ENCODE peak calls at places on chromosome 1, in nine cellular contexts. One of them, this sample, is unnamed.

GRCh38 chr1:205493241-205494085 is 11.0 kb upstream of the CDK18 start:
- DNase-seq in NT2/D1: no peak
- DNase-seq in GM12865: no peak
- DNase-seq in tibial artery: peak
- DNase-seq in NCI-H345: peak
- DNase-seq in lung microvascular endothelial cell: peak
- DNase-seq in effector memory CD4-positive, alpha-beta T cell: no peak
- DNase-seq in NCI-H2029: no peak
- DNase-seq in ACHN: peak
- DNase-seq in this sample: peak

GRCh38 chr1:6989506-6990159 is 204.4 kb downstream of the CAMTA1 start:
- DNase-seq in lung microvascular endothelial cell: no peak
- DNase-seq in ACHN: no peak
- DNase-seq in tibial artery: no peak
- DNase-seq in NCI-H2029: no peak
- DNase-seq in NCI-H345: no peak
- DNase-seq in NT2/D1: peak
- DNase-seq in effector memory CD4-positive, alpha-beta T cell: no peak
- DNase-seq in GM12865: no peak
- DNase-seq in this sample: no peak

GRCh38 chr1:33165209-33165608 is 16.6 kb downstream of the TRIM62 start:
- DNase-seq in effector memory CD4-positive, alpha-beta T cell: no peak
- DNase-seq in NCI-H345: no peak
- DNase-seq in NT2/D1: no peak
- DNase-seq in ACHN: no peak
- DNase-seq in lung microvascular endothelial cell: no peak
- DNase-seq in tibial artery: no peak
- DNase-seq in GM12865: no peak
- DNase-seq in NCI-H2029: no peak
- DNase-seq in this sample: no peak

GRCh38 chr1:178486100-178487069 is 10.4 kb downstream of the CLEC20A start:
- DNase-seq in ACHN: no peak
- DNase-seq in NT2/D1: no peak
- DNase-seq in NCI-H2029: no peak
- DNase-seq in tibial artery: no peak
- DNase-seq in GM12865: no peak
- DNase-seq in effector memory CD4-positive, alpha-beta T cell: no peak
- DNase-seq in lung microvascular endothelial cell: no peak
- DNase-seq in NCI-H345: no peak
- DNase-seq in this sample: no peak

GRCh38 chr1:186715887-186716809 is 35.9 kb upstream of the PTGS2 start:
- DNase-seq in NCI-H345: no peak
- DNase-seq in effector memory CD4-positive, alpha-beta T cell: no peak
- DNase-seq in NCI-H2029: no peak
- DNase-seq in GM12865: no peak
- DNase-seq in NT2/D1: no peak
- DNase-seq in tibial artery: no peak
- DNase-seq in lung microvascular endothelial cell: no peak
- DNase-seq in ACHN: no peak
- DNase-seq in this sample: no peak

GRCh38 chr1:59316497-59317128 is 19.7 kb downstream of the FGGY start:
- DNase-seq in NCI-H2029: no peak
- DNase-seq in ACHN: no peak
- DNase-seq in GM12865: no peak
- DNase-seq in tibial artery: no peak
- DNase-seq in NT2/D1: no peak
- DNase-seq in NCI-H345: no peak
- DNase-seq in lung microvascular endothelial cell: peak
- DNase-seq in effector memory CD4-positive, alpha-beta T cell: no peak
- DNase-seq in this sample: no peak

GRCh38 chr1:225460737-225461532 is 33.1 kb upstream of the LBR start:
- DNase-seq in ACHN: peak
- DNase-seq in effector memory CD4-positive, alpha-beta T cell: peak
- DNase-seq in NT2/D1: no peak
- DNase-seq in tibial artery: peak
- DNase-seq in lung microvascular endothelial cell: peak
- DNase-seq in GM12865: no peak
- DNase-seq in NCI-H345: no peak
- DNase-seq in NCI-H2029: no peak
- DNase-seq in this sample: no peak

GRCh38 chr1:24903011-24903461 is 27.0 kb downstream of the RUNX3 start:
- DNase-seq in NT2/D1: no peak
- DNase-seq in GM12865: peak
- DNase-seq in effector memory CD4-positive, alpha-beta T cell: no peak
- DNase-seq in lung microvascular endothelial cell: no peak
- DNase-seq in tibial artery: peak
- DNase-seq in ACHN: no peak
- DNase-seq in NCI-H2029: no peak
- DNase-seq in NCI-H345: no peak
- DNase-seq in this sample: no peak

GRCh38 chr1:3611170-3612019 is at the start of gene MEGF6:
- DNase-seq in NCI-H345: peak
- DNase-seq in tibial artery: no peak
- DNase-seq in NT2/D1: peak
- DNase-seq in effector memory CD4-positive, alpha-beta T cell: peak
- DNase-seq in NCI-H2029: no peak
- DNase-seq in lung microvascular endothelial cell: peak
- DNase-seq in GM12865: peak
- DNase-seq in ACHN: peak
- DNase-seq in this sample: peak

GRCh38 chr1:171743014-171743870 is 1.4 kb upstream of the VAMP4 start:
- DNase-seq in NCI-H2029: no peak
- DNase-seq in NT2/D1: no peak
- DNase-seq in ACHN: peak
- DNase-seq in GM12865: no peak
- DNase-seq in tibial artery: no peak
- DNase-seq in lung microvascular endothelial cell: peak
- DNase-seq in effector memory CD4-positive, alpha-beta T cell: no peak
- DNase-seq in NCI-H345: no peak
- DNase-seq in this sample: peak

GRCh38 chr1:184709418-184709817 is 45.2 kb downstream of the EDEM3 start:
- DNase-seq in tibial artery: no peak
- DNase-seq in NCI-H345: no peak
- DNase-seq in NCI-H2029: no peak
- DNase-seq in NT2/D1: no peak
- DNase-seq in ACHN: no peak
- DNase-seq in effector memory CD4-positive, alpha-beta T cell: no peak
- DNase-seq in lung microvascular endothelial cell: no peak
- DNase-seq in GM12865: no peak
- DNase-seq in this sample: no peak

GRCh38 chr1:228446849-228447248 is 30.2 kb upstream of the TRIM17 start:
- DNase-seq in lung microvascular endothelial cell: no peak
- DNase-seq in NT2/D1: no peak
- DNase-seq in ACHN: no peak
- DNase-seq in effector memory CD4-positive, alpha-beta T cell: no peak
- DNase-seq in tibial artery: no peak
- DNase-seq in NCI-H345: no peak
- DNase-seq in GM12865: no peak
- DNase-seq in NCI-H2029: no peak
- DNase-seq in this sample: no peak

GRCh38 chr1:77762072-77762476 is 2.4 kb upstream of the USP33 start:
- DNase-seq in tibial artery: no peak
- DNase-seq in effector memory CD4-positive, alpha-beta T cell: no peak
- DNase-seq in ACHN: peak
- DNase-seq in NCI-H2029: no peak
- DNase-seq in NCI-H345: no peak
- DNase-seq in lung microvascular endothelial cell: no peak
- DNase-seq in GM12865: no peak
- DNase-seq in NT2/D1: no peak
- DNase-seq in this sample: no peak

This sample was measured in dermis microvascular lymphatic vessel endothelial cell.